ENCODE peak calls at places on chromosomes 5 and 9, in six cellular contexts. I is C1 segment of cervical spinal cord, D is kidney, E is foreskin fibroblast, O is GDM1, Q is heart right ventricle. F is an unnamed sample.

GRCh38 chr9:136651859-136652258 is 10.9 kb upstream of the EGFL7 start:
- DNase-seq in E (no peak), D (no peak), Q (no peak), O (no peak), I (no peak), F (no peak)

GRCh38 chr5:64506567-64507321 is 929 bp downstream of the RGS7BP start:
- DNase-seq in I (peak), E (no peak), D (peak), Q (no peak), O (no peak), F (no peak)

GRCh38 chr9:79220246-79220645 is 351.5 kb upstream of the TLE4 start:
- DNase-seq in Q (no peak), I (no peak), E (peak), O (no peak), D (no peak), F (no peak)

GRCh38 chr5:78655731-78656130 is 7.2 kb upstream of the LHFPL2 start:
- DNase-seq in E (no peak), I (no peak), D (no peak), O (no peak), Q (no peak), F (no peak)

GRCh38 chr5:176744584-176744965 is 65.8 kb upstream of the UNC5A start:
- DNase-seq in Q (no peak), E (no peak), O (no peak), D (no peak), I (no peak), F (no peak)

GRCh38 chr5:115097236-115097635 is 72.5 kb downstream of the TRIM36 start:
- DNase-seq in E (no peak), Q (no peak), I (no peak), D (no peak), O (no peak), F (no peak)

GRCh38 chr9:77649109-77649812 is 1.1 kb upstream of the GNA14 start:
- DNase-seq in E (peak), Q (no peak), D (no peak), I (no peak), O (no peak), F (no peak)

GRCh38 chr5:145945620-145946111 is 9.3 kb downstream of the SH3RF2 start:
- DNase-seq in I (no peak), Q (no peak), D (no peak), E (no peak), O (no peak), F (no peak)

GRCh38 chr9:112531666-112532282 is 45.1 kb downstream of the KIAA1958 start:
- DNase-seq in Q (no peak), I (no peak), O (no peak), D (no peak), E (no peak), F (no peak)

GRCh38 chr9:16521868-16522381 is 348.5 kb downstream of the BNC2 start:
- DNase-seq in O (peak), Q (no peak), I (no peak), E (peak), D (peak), F (no peak)

GRCh38 chr5:164202338-164202737 is 696.9 kb downstream of the MAT2B start:
- DNase-seq in E (peak), I (no peak), O (no peak), D (no peak), Q (no peak), F (no peak)

GRCh38 chr5:107502711-107503110 is 168.0 kb downstream of the EFNA5 start:
- DNase-seq in I (no peak), D (no peak), E (no peak), Q (no peak), O (no peak), F (no peak)

GRCh38 chr5:157184117-157184516 is 3.5 kb downstream of the ITK start:
- DNase-seq in O (no peak), E (no peak), Q (no peak), I (no peak), D (no peak), F (no peak)

GRCh38 chr9:8473226-8473625 is 673.6 kb upstream of the DMAC1 start:
- DNase-seq in O (no peak), D (no peak), E (no peak), Q (no peak), I (no peak), F (no peak)

F was measured in thoracic aorta.